ENCODE peak calls at places on chromosomes 7 and 10, in ten cellular contexts. U is HCT116, O is breast epithelium, C is cardiac fibroblast, V is cardiac muscle cell, G is upper lobe of right lung, X is fibroblast of lung, T is mammary epithelial cell, D is OCI-LY7, A is pancreas. Q is an unnamed sample.

GRCh38 chr10:102612964-102613275 is 31.4 kb upstream of the TRIM8 start:
- DNase-seq in T (no peak), U (no peak), O (no peak), X (no peak), G (no peak), A (no peak), C (no peak), V (no peak), D (no peak), Q (no peak)

GRCh38 chr7:98056580-98056979 is 50.1 kb upstream of the LMTK2 start:
- DNase-seq in A (no peak), X (no peak), U (no peak), V (no peak), O (no peak), C (no peak), G (no peak), D (no peak), T (peak), Q (no peak)

GRCh38 chr7:21939136-21939857 is 6.4 kb downstream of the CDCA7L start:
- DNase-seq in C (peak), O (no peak), X (no peak), U (no peak), G (no peak), T (no peak), V (peak), D (no peak), A (no peak), Q (peak)

GRCh38 chr7:55441668-55442305 is 76.7 kb downstream of the LANCL2 start:
- DNase-seq in T (no peak), D (no peak), O (no peak), A (no peak), C (peak), V (no peak), G (no peak), U (no peak), X (peak), Q (peak)

GRCh38 chr10:76582536-76582935 is 1055.1 kb downstream of the KCNMA1 start:
- DNase-seq in T (no peak), C (peak), O (no peak), X (no peak), G (no peak), U (no peak), A (no peak), D (no peak), V (no peak), Q (peak)

GRCh38 chr7:47956220-47956619 is 8.0 kb upstream of the PKD1L1 start:
- DNase-seq in U (no peak), V (no peak), C (no peak), G (no peak), T (no peak), D (no peak), A (no peak), O (no peak), X (no peak), Q (no peak)

GRCh38 chr7:142927085-142927745 is 6.3 kb downstream of the TRPV5 start:
- DNase-seq in X (no peak), G (no peak), D (no peak), V (no peak), C (no peak), A (no peak), T (no peak), U (no peak), O (no peak), Q (no peak)

GRCh38 chr7:107643938-107644703 is 16.5 kb upstream of the SLC26A4 start:
- DNase-seq in C (peak), D (no peak), V (no peak), G (no peak), T (no peak), X (peak), O (no peak), U (no peak), A (no peak), Q (no peak)

GRCh38 chr10:80136134-80136571 is 3.6 kb downstream of the PLAC9 start:
- DNase-seq in T (no peak), U (no peak), V (no peak), A (no peak), G (peak), D (no peak), X (peak), C (peak), O (no peak), Q (peak)

GRCh38 chr10:89295597-89295996 is 6.2 kb upstream of the IFIT2 start:
- DNase-seq in X (peak), A (no peak), D (no peak), T (peak), C (peak), O (no peak), V (no peak), U (no peak), G (no peak), Q (peak)

GRCh38 chr10:4778761-4779160 is 47.2 kb upstream of the AKR1E2 start:
- DNase-seq in X (no peak), C (no peak), A (no peak), T (no peak), D (no peak), O (no peak), G (no peak), V (no peak), U (no peak), Q (no peak)

GRCh38 chr7:134004829-134005505 is 122.2 kb upstream of the LRGUK start:
- DNase-seq in A (no peak), T (no peak), U (no peak), O (no peak), X (no peak), G (no peak), C (no peak), D (no peak), V (no peak), Q (no peak)

GRCh38 chr7:154423219-154423618 is 371.0 kb downstream of the DPP6 start:
- DNase-seq in G (no peak), V (no peak), O (no peak), X (no peak), A (no peak), T (no peak), U (no peak), D (no peak), C (no peak), Q (no peak)

GRCh38 chr7:114981323-114981722 is 59.4 kb downstream of the MDFIC start:
- DNase-seq in A (no peak), U (no peak), C (no peak), G (no peak), D (no peak), T (no peak), O (no peak), X (no peak), V (no peak), Q (no peak)
- H3K4me3 ChIP-seq in A (no peak), U (no peak), C (no peak), G (no peak), D (no peak), T (no peak), O (no peak), X (no peak), V (no peak), Q (no peak)

DNA sequence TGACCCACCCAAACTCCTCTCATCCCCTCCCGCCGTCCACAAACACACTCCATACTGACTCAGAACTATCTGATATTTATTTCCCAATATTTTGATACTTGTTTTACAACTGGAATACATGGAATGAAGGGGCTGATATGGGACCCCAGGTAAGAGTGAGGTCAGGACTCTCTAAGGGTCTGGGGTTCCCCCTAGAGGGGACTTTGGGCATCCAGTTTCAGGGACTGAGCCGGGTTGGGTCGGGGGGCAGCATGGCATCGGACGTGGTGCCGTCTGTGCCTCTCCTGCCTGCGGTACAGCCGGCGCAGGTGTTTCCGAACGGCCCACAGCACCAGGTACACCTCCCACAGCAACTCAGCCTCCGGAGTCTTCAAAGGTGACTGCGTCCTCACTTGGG is 7.5 kb downstream of the SPACDR start:
- DNase-seq in D (no peak), T (no peak), X (no peak), V (no peak), G (no peak), C (no peak), O (no peak), A (no peak), U (no peak), Q (no peak)
- TF ChIP-seq CTCF in D (peak), T (no peak), X (no peak), V (no peak), G (no peak), C (no peak), O (no peak), A (no peak), U (no peak), Q (no peak)

GRCh38 chr10:86666538-86666937 is 1.8 kb upstream of the LDB3 start:
- DNase-seq in V (no peak), D (no peak), T (no peak), U (no peak), A (no peak), C (no peak), G (no peak), O (no peak), X (no peak), Q (no peak)
- H3K4me3 ChIP-seq in V (no peak), D (no peak), T (no peak), U (no peak), A (no peak), C (no peak), G (no peak), O (no peak), X (no peak), Q (no peak)

DNA sequence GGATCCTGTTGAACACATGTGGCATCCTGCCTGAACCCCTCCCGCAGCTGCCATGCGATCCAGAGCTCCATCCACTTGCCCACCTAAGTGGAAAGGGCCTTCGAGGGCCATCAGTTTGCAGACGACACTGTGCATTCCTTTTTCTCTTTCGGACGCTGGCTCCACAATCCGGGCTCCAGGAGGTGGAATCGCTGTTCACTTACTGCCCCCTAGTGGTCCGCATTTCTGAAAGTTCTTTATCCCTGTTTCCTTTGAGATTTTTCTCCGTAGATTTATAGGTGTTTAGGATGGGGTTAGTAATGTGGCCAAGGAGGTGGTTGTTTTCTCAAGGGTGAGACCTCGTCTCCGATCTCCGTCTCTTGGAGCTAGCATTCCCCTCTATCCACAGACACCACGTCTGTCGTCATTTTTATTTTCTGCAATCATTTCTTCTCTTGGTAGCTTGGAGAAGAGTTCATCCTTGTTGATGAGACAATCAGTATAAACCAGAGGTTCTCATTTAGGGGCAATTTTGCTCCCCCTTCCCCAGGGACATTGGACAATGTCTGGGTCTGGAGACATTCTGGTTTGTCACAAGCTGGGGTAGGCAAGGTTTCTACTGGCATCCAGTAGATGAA is 204.6 kb downstream of the ARHGAP21 start:
- DNase-seq in U (peak), C (peak), A (peak), D (peak), G (no peak), O (peak), T (peak), V (peak), X (peak), Q (peak)
- TF ChIP-seq CTCF in U (peak), C (peak), A (peak), D (peak), G (peak), O (peak), T (peak), V (peak), X (peak), Q (peak)

DNA sequence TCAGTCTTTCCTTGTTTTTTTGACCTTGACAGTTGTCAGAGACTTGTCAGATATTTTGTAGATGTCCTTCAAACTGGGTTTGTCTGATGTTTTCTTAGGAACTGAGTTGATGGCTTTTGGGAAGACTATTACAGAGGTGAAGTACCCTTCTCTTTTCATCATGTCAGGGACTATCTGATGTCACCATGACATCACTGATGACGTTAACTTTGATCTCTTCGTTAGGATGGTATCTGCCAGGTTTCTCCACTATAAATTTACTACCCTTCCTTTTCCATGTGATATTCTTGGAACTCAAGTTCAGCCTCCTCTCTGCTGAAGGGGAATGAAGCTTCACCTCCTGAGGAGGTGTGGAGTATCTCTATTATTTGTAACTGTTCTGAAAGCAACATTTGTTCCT is 78.5 kb downstream of the SUGCT start:
- DNase-seq in X (no peak), A (no peak), O (no peak), T (no peak), V (no peak), G (no peak), D (no peak), U (no peak), C (no peak), Q (no peak)
- H3K4me3 ChIP-seq in X (no peak), A (no peak), O (no peak), T (no peak), V (no peak), G (no peak), D (no peak), U (no peak), C (no peak), Q (no peak)

DNA sequence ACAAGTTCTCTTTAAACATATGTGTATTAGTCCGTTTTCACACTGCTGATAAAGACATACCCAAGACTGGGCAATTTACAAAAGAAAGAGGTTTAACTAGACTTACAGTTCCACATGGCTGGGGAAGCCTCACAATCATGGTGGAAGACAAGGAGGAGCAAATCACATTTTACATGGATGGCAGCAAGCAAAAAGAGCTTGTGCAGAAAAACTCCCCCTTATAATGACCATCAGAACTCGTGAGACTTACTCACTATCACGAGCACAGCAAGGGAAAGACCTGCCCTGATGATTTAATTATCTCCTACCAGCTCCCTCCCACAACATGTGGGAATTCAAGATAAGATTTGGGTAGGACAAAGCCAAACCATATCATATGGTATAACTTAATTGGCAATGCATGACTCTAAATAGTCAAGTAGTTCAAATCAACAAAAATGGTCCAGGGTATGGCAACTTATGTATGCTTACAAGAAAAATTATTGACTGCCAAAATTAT is 34.1 kb upstream of the TMEM243 start:
- DNase-seq in T (no peak), C (no peak), X (no peak), A (no peak), D (no peak), U (no peak), V (no peak), G (no peak), O (no peak), Q (no peak)
- TF ChIP-seq CTCF in T (no peak), C (no peak), X (no peak), A (no peak), D (no peak), U (no peak), V (no peak), G (no peak), O (no peak), Q (no peak)

DNA sequence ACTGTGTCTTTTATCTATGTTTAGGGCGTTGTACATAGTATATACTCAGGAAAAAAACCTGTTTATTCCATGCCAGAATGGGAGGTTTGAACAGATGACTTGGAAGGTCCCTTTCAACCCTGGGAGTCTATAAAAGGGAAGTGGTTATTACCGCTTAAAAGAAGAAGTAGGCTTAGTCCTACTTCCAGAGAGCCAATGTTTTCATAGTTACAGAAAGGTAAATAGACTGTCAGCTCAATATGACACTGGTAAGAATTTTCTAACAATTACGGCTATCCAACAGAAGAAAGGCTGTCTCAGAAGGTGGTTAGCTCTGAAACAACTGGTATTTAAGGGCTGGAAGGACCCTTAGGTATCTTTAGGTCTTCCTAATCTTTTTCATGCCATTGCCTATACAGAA is 1.1 kb upstream of the TFAM start:
- DNase-seq in G (no peak), U (no peak), D (peak), X (no peak), T (peak), A (no peak), C (no peak), V (no peak), O (no peak), Q (peak)
- H3K4me3 ChIP-seq in G (peak), U (no peak), D (peak), X (no peak), T (peak), A (no peak), C (no peak), V (peak), O (peak), Q (no peak)

Q was measured in choroid plexus epithelial cell.